ENCODE peak calls at places on chromosomes 2 and 18, in nine cellular contexts. T, W, X, Y, M, L, R, A and O are unnamed samples.

GRCh38 chr2:227871375-227871788 is at the start of gene DAW1:
- DNase-seq in M (peak; percentile 56), X (no peak), W (peak; percentile 83), T (no peak), L (peak; percentile 54), R (peak; percentile 11), Y (peak; percentile 15), A (peak; percentile 88), O (no peak)

GRCh38 chr18:28003451-28003850 is 173.5 kb downstream of the CDH2 start:
- DNase-seq in W (no peak), T (no peak), A (peak; percentile 62), L (peak; percentile 41), M (no peak), R (no peak), Y (no peak), X (no peak), O (no peak)

GRCh38 chr2:231765496-231765929 is 15.6 kb downstream of the PDE6D start:
- DNase-seq in M (no peak), R (no peak), W (no peak), T (no peak), L (no peak), Y (peak; percentile 76), X (no peak), A (no peak), O (no peak)

GRCh38 chr2:207807516-207807915 is 37.8 kb upstream of the FZD5 start:
- DNase-seq in Y (no peak), A (no peak), M (no peak), W (no peak), T (no peak), R (no peak), X (no peak), L (no peak), O (no peak)

GRCh38 chr2:109201465-109202420 is 72.7 kb downstream of the SH3RF3 start:
- DNase-seq in X (no peak), W (no peak), Y (peak; percentile 55), R (no peak), M (no peak), T (no peak), L (no peak), A (no peak), O (no peak)

GRCh38 chr2:75464348-75464946 is 96.3 kb downstream of the EVA1A start:
- DNase-seq in T (no peak), L (peak; percentile 21), M (no peak), X (peak; percentile 30), W (no peak), A (peak; percentile 59), R (no peak), Y (no peak), O (no peak)

GRCh38 chr2:240405133-240405532 is 30.3 kb upstream of the GPC1 start:
- DNase-seq in L (no peak), M (no peak), A (no peak), W (peak; percentile 21), X (no peak), T (no peak), R (no peak), Y (no peak), O (no peak)

GRCh38 chr2:70569559-70569958 is 15.9 kb upstream of the TGFA start:
- DNase-seq in A (no peak), W (no peak), L (no peak), R (no peak), X (no peak), Y (no peak), M (no peak), T (no peak), O (no peak)

GRCh38 chr2:222782201-222782600 is 78.6 kb upstream of the ACSL3 start:
- DNase-seq in M (no peak), X (no peak), R (no peak), A (no peak), L (no peak), Y (no peak), T (no peak), W (no peak), O (no peak)

GRCh38 chr18:22211660-22212059 is 42.3 kb downstream of the GATA6 start:
- DNase-seq in L (peak; percentile 41), Y (no peak), M (no peak), R (no peak), W (no peak), X (no peak), T (no peak), A (peak; percentile 68), O (no peak)

GRCh38 chr2:226892729-226893128 is 56.9 kb downstream of the RHBDD1 start:
- DNase-seq in R (peak; percentile 56), Y (no peak), M (no peak), X (no peak), W (no peak), T (no peak), L (no peak), A (peak; percentile 68), O (no peak)

GRCh38 chr2:158144914-158145625 is 43.4 kb downstream of the UPP2 start:
- DNase-seq in L (no peak), R (no peak), T (no peak), M (no peak), X (no peak), W (no peak), Y (no peak), A (no peak), O (no peak)

GRCh38 chr2:237199577-237199976 is 113.9 kb downstream of the COPS8 start:
- DNase-seq in A (no peak), W (no peak), Y (peak; percentile 57), X (no peak), R (no peak), M (no peak), T (no peak), L (no peak), O (no peak)

GRCh38 chr2:54226224-54226623 is 29.8 kb downstream of the TSPYL6 start:
- DNase-seq in X (no peak), Y (no peak), M (no peak), A (peak; percentile 47), L (no peak), T (no peak), W (no peak), R (no peak), O (no peak)

GRCh38 chr2:134372611-134373131 is 118.8 kb downstream of the MGAT5 start:
- DNase-seq in R (peak; percentile 85), L (peak; percentile 92), A (peak; percentile 66), X (no peak), T (no peak), W (no peak), M (no peak), Y (no peak), O (no peak)

GRCh38 chr2:25286025-25286400 is 55.7 kb downstream of the DNMT3A start:
- DNase-seq in M (no peak), Y (no peak), R (no peak), T (no peak), L (no peak), W (no peak), A (no peak), X (no peak), O (no peak)

GRCh38 chr18:77206676-77207370 is 42.8 kb upstream of the GALR1 start:
- DNase-seq in R (no peak), T (no peak), M (no peak), X (no peak), A (peak; percentile 87), Y (no peak), W (no peak), L (peak; percentile 57), O (no peak)

GRCh38 chr2:239979243-239980023 is 45.7 kb downstream of the NDUFA10 start:
- DNase-seq in M (no peak), W (no peak), T (peak; percentile 91), R (no peak), Y (no peak), A (peak; percentile 58), X (no peak), L (peak; percentile 3), O (no peak)

GRCh38 chr18:48803951-48804855 is 146.6 kb downstream of the SMAD7 start:
- DNase-seq in Y (no peak), T (no peak), M (no peak), R (no peak), X (no peak), L (no peak), W (peak; percentile 40), A (no peak), O (no peak)

DNA sequence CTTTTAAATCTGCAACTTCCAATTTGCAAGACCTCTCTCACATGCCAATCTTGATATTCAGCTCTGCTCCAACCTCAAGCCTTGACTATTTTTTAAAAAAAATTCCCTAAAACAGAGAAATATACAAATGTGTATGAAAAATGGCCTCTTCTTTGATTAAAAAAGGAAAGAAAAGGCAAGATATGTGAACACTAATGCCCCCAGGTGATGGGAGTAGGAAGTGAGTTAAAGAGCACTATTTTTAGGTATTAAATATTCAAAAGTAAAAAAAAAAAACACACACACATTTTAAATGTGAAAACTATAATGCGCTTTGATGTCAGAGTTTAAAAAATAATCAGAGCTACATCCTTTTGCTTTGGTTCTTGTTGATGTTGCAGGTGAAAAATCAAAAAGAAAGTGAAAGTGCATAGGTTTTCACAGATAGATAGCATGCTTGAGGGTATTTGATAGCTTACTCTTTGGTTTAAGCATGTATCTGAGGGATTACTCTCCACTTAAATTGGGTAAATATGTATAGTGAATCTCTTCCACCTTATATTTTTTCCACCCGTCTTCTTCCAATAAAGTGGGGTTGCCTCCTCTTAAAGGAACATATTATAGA is 406.0 kb upstream of the POU3F3 start:
- DNase-seq in L (no peak), X (no peak), Y (peak; percentile 43), R (no peak), M (no peak), W (no peak), A (no peak), T (no peak), O (no peak)
- TF ChIP-seq CTCF in L (peak; percentile 31), X (peak; percentile 33), Y (peak; percentile 29), R (no peak), M (peak; percentile 55), W (no peak), A (no peak), T (peak; percentile 41), O (no peak)

GRCh38 chr2:125684256-125684655 is 971.7 kb upstream of the GYPC start:
- DNase-seq in W (no peak), A (no peak), R (no peak), Y (peak; percentile 61), X (no peak), M (no peak), L (no peak), T (no peak), O (no peak)
- H3K4me3 ChIP-seq in W (no peak overlapping the region), A (no peak overlapping the region), R (no peak overlapping the region), Y (peak overlapping the region; percentile 35), X (no peak overlapping the region), M (no peak overlapping the region), L (no peak overlapping the region), T (no peak overlapping the region), O (no peak overlapping the region)

GRCh38 chr18:41645600-41646360 is 309.3 kb upstream of the PIK3C3 start:
- DNase-seq in X (no peak), Y (no peak), A (no peak), W (no peak), R (no peak), L (no peak), T (no peak), M (no peak), O (no peak)
- TF ChIP-seq CTCF in X (no peak), Y (no peak), A (no peak), W (no peak), R (no peak), L (no peak), T (no peak), M (no peak), O (no peak)

DNA sequence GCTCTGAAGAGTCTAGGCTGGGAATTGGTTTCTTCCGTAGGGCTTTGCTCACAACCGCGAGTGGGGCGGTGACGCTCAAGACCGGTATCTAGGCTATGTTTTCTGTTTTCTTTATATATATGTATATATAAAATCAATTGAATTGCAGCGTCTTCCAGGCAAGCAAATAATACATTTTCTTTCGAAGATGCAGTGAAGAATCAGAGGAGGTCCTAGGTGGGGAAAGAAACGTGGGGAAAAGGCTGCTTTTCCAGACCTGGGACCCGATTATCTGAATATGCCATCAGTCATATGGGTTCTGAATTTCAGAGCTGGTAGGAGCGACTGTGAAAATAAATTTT is 714 bp upstream of the SCN9A start:
- DNase-seq in X (no peak), Y (peak; percentile 20), R (no peak), W (no peak), A (no peak), L (no peak), M (no peak), T (no peak), O (no peak)
- H3K4me3 ChIP-seq in X (peak overlapping the region; percentile 63), Y (peak overlapping the region; percentile 81), R (peak overlapping the region; percentile 68), W (peak overlapping the region; percentile 81), A (peak overlapping the region; percentile 48), L (peak overlapping the region; percentile 79), M (peak overlapping the region; percentile 76), T (peak overlapping the region; percentile 59), O (peak overlapping the region; percentile 71)